ENCODE peak calls at places on chromosomes 4 and X, in five cellular contexts. T, E, K, D and J are unnamed samples.

GRCh38 chr4:20044502-20044911 is 207.2 kb upstream of the SLIT2 start:
- DNase-seq in T (no peak), E (no peak), K (peak), D (no peak), J (peak)

GRCh38 chr4:39712819-39713607 is 15.1 kb downstream of the UBE2K start:
- DNase-seq in T (no peak), E (no peak), K (no peak), D (no peak), J (no peak)

GRCh38 chrX:20663287-20663686 is 396.6 kb upstream of the RPS6KA3 start:
- DNase-seq in T (no peak), E (no peak), K (no peak), D (no peak), J (no peak)

GRCh38 chr4:105246712-105247111 is 100.0 kb downstream of the TET2 start:
- DNase-seq in T (no peak), E (no peak), K (no peak), D (no peak), J (no peak)

GRCh38 chrX:74421181-74422028 is at the start of gene SLC16A2:
- DNase-seq in T (peak), E (no peak), K (peak), D (peak), J (peak)

GRCh38 chr4:138562544-138562961 is 320.4 kb upstream of the SLC7A11 start:
- DNase-seq in T (no peak), E (no peak), K (peak), D (no peak), J (peak)

GRCh38 chr4:3824521-3825270 is 58.5 kb downstream of the ADRA2C start:
- DNase-seq in T (no peak), E (no peak), K (no peak), D (no peak), J (no peak)

GRCh38 chr4:94758141-94758699 is 465 bp downstream of the BMPR1B start:
- DNase-seq in T (peak), E (no peak), K (peak), D (peak), J (no peak)

GRCh38 chr4:109671350-109671749 is 31.9 kb downstream of the CASP6 start:
- DNase-seq in T (no peak), E (no peak), K (no peak), D (no peak), J (no peak)

GRCh38 chrX:132858018-132858417 is 100.4 kb downstream of the HS6ST2 start:
- DNase-seq in T (no peak), E (no peak), K (peak), D (no peak), J (no peak)

GRCh38 chrX:41922694-41923171 is 621 bp downstream of the CASK start:
- DNase-seq in T (no peak), E (no peak), K (peak), D (peak), J (peak)

GRCh38 chr4:82643994-82644730 is 82.4 kb upstream of the TMEM150C start:
- DNase-seq in T (no peak), E (no peak), K (peak), D (no peak), J (peak)

GRCh38 chrX:131264053-131264452 is 25.1 kb downstream of the IGSF1 start:
- DNase-seq in T (no peak), E (no peak), K (no peak), D (no peak), J (no peak)

GRCh38 chrX:56219702-56220101 is 12.5 kb upstream of the KLF8 start:
- DNase-seq in T (no peak), E (no peak), K (peak), D (no peak), J (no peak)

GRCh38 chr4:145132521-145133098 is 34.5 kb downstream of the ABCE1 start:
- DNase-seq in T (no peak), E (no peak), K (no peak), D (no peak), J (no peak)

GRCh38 chr4:16591867-16592266 is 306.6 kb downstream of the LDB2 start:
- DNase-seq in T (no peak), E (no peak), K (no peak), D (peak), J (no peak)

GRCh38 chr4:81814909-81815539 is 343.3 kb upstream of the RASGEF1B start:
- DNase-seq in T (no peak), E (no peak), K (no peak), D (no peak), J (no peak)

GRCh38 chr4:111959202-111959601 is 186.1 kb upstream of the FAM241A start:
- DNase-seq in T (no peak), E (no peak), K (peak), D (no peak), J (peak)

GRCh38 chr4:47031713-47032404 is 492 bp downstream of the GABRB1 start:
- DNase-seq in T (no peak), E (no peak), K (no peak), D (no peak), J (peak)

GRCh38 chr4:102817021-102817605 is 10.2 kb downstream of the UBE2D3 start:
- DNase-seq in T (no peak), E (no peak), K (no peak), D (no peak), J (peak)

GRCh38 chr4:159926871-159927270 is 824.0 kb downstream of the RAPGEF2 start:
- DNase-seq in T (no peak), E (no peak), K (peak), D (no peak), J (peak)

GRCh38 chrX:3428762-3429161 is 82.3 kb upstream of the MXRA5 start:
- DNase-seq in T (no peak), E (no peak), K (no peak), D (no peak), J (no peak)

GRCh38 chr4:150164055-150164454 is 85.8 kb downstream of the DCLK2 start:
- DNase-seq in T (no peak), E (no peak), K (no peak), D (no peak), J (no peak)

GRCh38 chrX:56986138-56986537 is 9.2 kb downstream of the SPIN3 start:
- DNase-seq in T (no peak), E (no peak), K (no peak), D (no peak), J (peak)

GRCh38 chrX:24838624-24839023 is 144.9 kb downstream of the POLA1 start:
- DNase-seq in T (no peak), E (no peak), K (peak), D (no peak), J (peak)

GRCh38 chr4:180240670-180241069 is 2002.5 kb upstream of the TENM3 start:
- DNase-seq in T (no peak), E (no peak), K (no peak), D (no peak), J (no peak)

GRCh38 chr4:165326831-165327210 is 648 bp upstream of the MSMO1 start:
- DNase-seq in T (no peak), E (no peak), K (peak), D (peak), J (peak)

GRCh38 chr4:166501941-166502382 is 628.9 kb downstream of the TLL1 start:
- DNase-seq in T (no peak), E (no peak), K (no peak), D (no peak), J (no peak)

GRCh38 chr4:69591374-69591773 is 48.1 kb downstream of the UGT2A2 start:
- DNase-seq in T (no peak), E (no peak), K (no peak), D (no peak), J (no peak)

GRCh38 chr4:62225972-62226371 is 1025.8 kb downstream of the ADGRL3 start:
- DNase-seq in T (no peak), E (no peak), K (peak), D (no peak), J (no peak)

GRCh38 chr4:6043188-6043587 is 25.0 kb upstream of the C4orf50 start:
- DNase-seq in T (no peak), E (no peak), K (no peak), D (no peak), J (no peak)

GRCh38 chr4:185657191-185657590 is 121.9 kb upstream of the PDLIM3 start:
- DNase-seq in T (no peak), E (no peak), K (no peak), D (no peak), J (no peak)

GRCh38 chrX:40153335-40154221 is 55.8 kb upstream of the BCOR start:
- DNase-seq in T (no peak), E (no peak), K (peak), D (peak), J (no peak)

GRCh38 chr4:153573881-153574807 is 108.0 kb downstream of the TMEM131L start:
- DNase-seq in T (peak), E (peak), K (peak), D (peak), J (peak)

GRCh38 chr4:118835896-118836762 is at the start of gene SEC24D:
- DNase-seq in T (peak), E (peak), K (peak), D (peak), J (peak)

GRCh38 chr4:118833192-118833820 is 2.6 kb downstream of the SEC24D start:
- DNase-seq in T (no peak), E (no peak), K (peak), D (no peak), J (no peak)

GRCh38 chr4:118834960-118835895 is 698 bp downstream of the SEC24D start:
- DNase-seq in T (peak), E (peak), K (peak), D (peak), J (peak)

GRCh38 chr4:118836763-118837507 is 1.0 kb upstream of the SEC24D start:
- DNase-seq in T (no peak), E (no peak), K (no peak), D (no peak), J (no peak)

GRCh38 chr4:118834070-118834469 is 1.9 kb downstream of the SEC24D start:
- DNase-seq in T (no peak), E (no peak), K (no peak), D (no peak), J (no peak)
- H3K27ac ChIP-seq in T (peak), E (no peak), K (peak), D (no peak), J (peak)

DNA sequence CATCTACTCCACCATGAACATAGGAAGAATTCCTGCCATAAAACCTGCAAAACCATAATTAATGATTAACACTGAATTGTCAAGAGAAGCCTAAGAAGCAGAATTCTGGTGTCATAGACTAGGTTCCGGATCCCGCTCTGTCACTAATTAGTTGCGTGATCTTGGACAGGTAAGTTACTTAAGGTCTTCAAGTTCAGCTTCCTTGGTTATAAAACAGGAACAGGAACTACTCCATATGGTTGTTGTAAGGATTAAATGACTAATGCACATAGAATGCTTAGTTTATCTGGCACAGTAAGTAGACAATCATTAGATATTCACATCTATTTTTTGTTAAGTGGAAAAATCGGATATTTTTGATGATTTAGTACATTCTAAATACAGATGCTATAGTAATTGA is 14.3 kb downstream of the G3BP2 start:
- DNase-seq in T (no peak), E (no peak), K (peak), D (no peak), J (no peak)
- H3K27ac ChIP-seq in T (no peak), E (no peak), K (no peak), D (no peak), J (no peak)

GRCh38 chr4:152077582-152077981 is 316.8 kb upstream of the GATB start:
- DNase-seq in T (no peak), E (no peak), K (no peak), D (no peak), J (no peak)
- H3K27ac ChIP-seq in T (no peak), E (no peak), K (no peak), D (no peak), J (no peak)

GRCh38 chr4:56745082-56745481 is 64.0 kb upstream of the HOPX start:
- DNase-seq in T (no peak), E (no peak), K (no peak), D (no peak), J (no peak)
- H3K27ac ChIP-seq in T (no peak), E (no peak), K (no peak), D (no peak), J (no peak)

DNA sequence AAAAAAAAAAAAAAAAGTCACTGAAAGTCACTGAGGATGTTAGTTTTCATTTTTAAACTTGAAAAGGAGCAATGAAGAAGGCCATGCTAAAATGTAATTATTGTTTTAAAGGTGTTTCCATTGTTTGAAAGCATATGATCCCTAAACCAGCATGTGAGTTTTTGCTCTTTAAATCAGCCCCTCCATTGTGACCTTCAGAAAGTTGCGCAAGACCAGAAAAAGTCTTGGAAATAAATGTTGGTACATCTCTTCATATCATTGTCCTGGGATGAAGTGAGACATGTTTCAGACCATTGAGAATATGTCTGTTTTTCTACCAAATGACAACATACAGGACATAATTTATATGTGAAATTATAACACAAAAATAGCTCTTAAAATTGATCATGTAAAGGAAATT is 150.6 kb downstream of the GPM6A start:
- DNase-seq in T (no peak), E (no peak), K (no peak), D (no peak), J (no peak)
- H3K27ac ChIP-seq in T (no peak), E (no peak), K (no peak), D (no peak), J (no peak)

DNA sequence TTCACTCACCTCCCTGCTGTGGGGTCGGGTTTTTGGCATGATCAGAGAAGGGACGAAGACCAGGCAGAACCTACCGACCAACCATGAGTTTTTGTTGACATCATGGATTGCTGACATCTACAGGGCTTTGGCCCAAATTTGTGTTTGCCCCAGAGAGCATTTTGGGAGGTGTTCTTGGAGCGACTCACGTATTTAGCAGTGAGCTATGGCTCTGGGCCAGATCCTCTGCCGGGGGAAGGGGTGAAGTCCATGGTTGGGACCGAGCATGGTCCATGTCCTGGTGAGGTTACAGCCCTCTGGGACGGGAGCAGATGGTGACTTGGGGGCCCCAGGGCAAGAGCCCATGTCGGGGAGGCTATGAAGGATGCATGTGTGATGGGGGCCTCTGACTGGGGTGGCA is 17.4 kb downstream of the SORCS2 start:
- DNase-seq in T (no peak), E (no peak), K (peak), D (no peak), J (no peak)
- H3K27ac ChIP-seq in T (peak), E (no peak), K (peak), D (no peak), J (no peak)

GRCh38 chrX:150364347-150365050 is 1.4 kb downstream of the MAMLD1 start:
- DNase-seq in T (peak), E (no peak), K (peak), D (peak), J (peak)
- H3K27ac ChIP-seq in T (peak), E (no peak), K (peak), D (peak), J (peak)